ENCODE peak calls at places on chromosomes 7 and 10, in five cellular contexts. R is mesendoderm, B is tibial nerve, U is GM23248, I is right cardiac atrium. O is an unnamed sample.

GRCh38 chr10:2387261-2387660 is 649.9 kb upstream of the ADARB2 start:
- DNase-seq in R (no peak), B (no peak), U (no peak), I (no peak), O (no peak)

GRCh38 chr7:54542920-54543539 is 855 bp downstream of the VSTM2A start:
- DNase-seq in R (peak), B (no peak), U (peak), I (no peak), O (peak)

GRCh38 chr7:46478046-46478445 is 557.0 kb upstream of the IGFBP3 start:
- DNase-seq in R (no peak), B (no peak), U (peak), I (no peak), O (no peak)

GRCh38 chr7:78095549-78095948 is 297.0 kb downstream of the PHTF2 start:
- DNase-seq in R (peak), B (no peak), U (peak), I (no peak), O (no peak)

GRCh38 chr7:92836489-92837213 is at the start of gene CDK6:
- DNase-seq in R (peak), B (no peak), U (peak), I (peak), O (no peak)

GRCh38 chr10:12241810-12242529 is 46.0 kb downstream of the CDC123 start:
- DNase-seq in R (no peak), B (no peak), U (no peak), I (peak), O (no peak)

GRCh38 chr10:29446327-29446726 is 157.5 kb downstream of the LYZL1 start:
- DNase-seq in R (no peak), B (no peak), U (peak), I (no peak), O (no peak)

GRCh38 chr10:114957673-114958072 is 19.7 kb downstream of the TRUB1 start:
- DNase-seq in R (no peak), B (no peak), U (peak), I (no peak), O (no peak)

GRCh38 chr10:126561499-126562208 is 108.8 kb downstream of the C10orf90 start:
- DNase-seq in R (peak), B (no peak), U (peak), I (peak), O (no peak)

GRCh38 chr7:87413951-87414381 is 61.5 kb downstream of the ABCB4 start:
- DNase-seq in R (no peak), B (no peak), U (peak), I (no peak), O (no peak)

GRCh38 chr7:45998506-45998905 is 77.4 kb upstream of the IGFBP3 start:
- DNase-seq in R (no peak), B (no peak), U (no peak), I (no peak), O (no peak)

GRCh38 chr7:38660427-38661099 is 29.4 kb upstream of the AMPH start:
- DNase-seq in R (peak), B (no peak), U (peak), I (peak), O (peak)

GRCh38 chr10:132448248-132448731 is 51.3 kb downstream of the PWWP2B start:
- DNase-seq in R (peak), B (peak), U (peak), I (peak), O (no peak)

GRCh38 chr7:139249179-139249822 is 18.3 kb downstream of the UBN2 start:
- DNase-seq in R (no peak), B (no peak), U (no peak), I (no peak), O (no peak)

GRCh38 chr10:46285300-46285699 is 1.5 kb upstream of the ANTXRL start:
- DNase-seq in R (peak), B (no peak), U (no peak), I (no peak), O (no peak)
- H3K4me3 ChIP-seq in R (no peak), B (peak), U (peak), I (peak), O (no peak)

GRCh38 chr7:128740996-128741395 is 1.8 kb downstream of the CALU start:
- DNase-seq in R (no peak), B (no peak), U (peak), I (peak), O (no peak)
- H3K4me3 ChIP-seq in R (no peak), B (no peak), U (peak), I (peak), O (peak)

GRCh38 chr7:21547511-21547910 is 4.7 kb downstream of the DNAH11 start:
- DNase-seq in R (no peak), B (no peak), U (no peak), I (no peak), O (no peak)

GRCh38 chr7:21550076-21550475 is 7.2 kb downstream of the DNAH11 start:
- DNase-seq in R (no peak), B (no peak), U (no peak), I (no peak), O (no peak)

GRCh38 chr7:21544303-21544656 is 1.4 kb downstream of the DNAH11 start:
- DNase-seq in R (no peak), B (no peak), U (no peak), I (no peak), O (no peak)

GRCh38 chr7:21550821-21551531 is 8.1 kb downstream of the DNAH11 start:
- DNase-seq in R (peak), B (no peak), U (no peak), I (no peak), O (peak)

DNA sequence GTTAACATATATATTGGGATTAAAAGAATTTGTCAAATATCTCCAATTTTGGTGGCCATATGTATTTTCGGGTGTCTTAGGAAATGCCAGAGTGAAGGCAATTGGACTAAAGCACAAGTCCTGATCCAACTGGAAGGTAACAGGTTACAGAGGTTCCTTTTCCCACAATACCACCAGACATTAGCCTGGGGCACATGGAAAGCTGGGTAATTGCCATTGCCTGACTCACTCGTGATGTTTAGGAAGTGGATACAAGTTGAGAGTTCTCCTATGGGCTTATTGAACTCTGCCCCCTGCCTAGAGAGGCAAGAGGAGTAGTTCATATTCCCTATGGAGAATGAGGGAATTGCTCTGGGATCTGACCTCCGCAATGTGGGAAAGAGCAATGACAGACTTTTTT is 5.7 kb downstream of the DNAH11 start:
- DNase-seq in R (no peak), B (no peak), U (no peak), I (no peak), O (no peak)
- H3K4me3 ChIP-seq in R (no peak), B (no peak), U (no peak), I (no peak), O (no peak)

GRCh38 chr7:1564603-1565022 is 5.2 kb downstream of the PSMG3 start:
- DNase-seq in R (no peak), B (no peak), U (peak), I (peak), O (no peak)

GRCh38 chr7:1567893-1568292 is 1.9 kb downstream of the PSMG3 start:
- DNase-seq in R (no peak), B (no peak), U (peak), I (peak), O (no peak)

GRCh38 chr7:1567082-1567771 is 2.6 kb downstream of the PSMG3 start:
- DNase-seq in R (no peak), B (peak), U (peak), I (peak), O (no peak)

GRCh38 chr7:1569016-1569415 is 816 bp downstream of the PSMG3 start:
- DNase-seq in R (no peak), B (no peak), U (peak), I (peak), O (no peak)

GRCh38 chr7:1566687-1567081 is 3.1 kb downstream of the PSMG3 start:
- DNase-seq in R (no peak), B (no peak), U (no peak), I (peak), O (no peak)
- H3K4me3 ChIP-seq in R (no peak), B (no peak), U (peak), I (no peak), O (no peak)

DNA sequence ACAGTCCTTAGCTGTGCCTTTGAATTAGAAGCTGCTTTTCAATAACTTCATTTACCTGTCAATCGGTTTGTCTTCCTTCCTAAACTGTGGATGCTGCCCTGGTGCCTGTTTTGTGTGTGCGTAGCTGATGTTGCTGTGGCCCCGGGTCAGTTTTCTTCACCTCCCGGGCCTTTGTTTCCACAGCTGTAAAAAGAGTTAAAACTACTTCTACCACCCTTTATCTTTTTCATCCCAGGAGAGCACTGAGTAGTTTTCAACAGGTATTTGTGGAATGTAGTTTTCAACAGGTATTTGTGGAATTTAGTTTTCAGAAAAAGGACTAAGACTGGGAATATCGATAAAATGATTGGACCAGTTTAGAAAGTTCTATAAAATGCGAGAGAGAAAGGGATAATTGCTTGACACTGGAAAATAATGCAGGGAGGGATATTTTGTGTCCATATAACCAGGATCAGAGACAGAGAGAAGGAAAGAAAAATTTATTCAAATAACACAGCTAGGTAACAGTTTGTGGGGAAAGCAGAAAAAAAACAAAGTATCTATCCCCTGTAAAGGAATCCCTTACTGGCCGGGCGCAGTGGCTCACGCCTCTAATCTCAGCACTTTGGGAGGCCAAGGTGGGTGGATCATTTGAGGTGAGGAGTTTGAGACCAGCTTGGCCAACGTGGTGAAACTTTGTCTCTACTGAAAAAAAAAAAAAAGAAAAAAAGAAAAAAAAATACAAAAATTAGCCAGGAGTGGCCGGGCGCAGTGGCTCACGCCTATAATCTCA is 15.9 kb upstream of the IGF2BP3 start:
- DNase-seq in R (peak), B (no peak), U (no peak), I (no peak), O (no peak)
- H3K4me3 ChIP-seq in R (no peak), B (no peak), U (no peak), I (no peak), O (no peak)

DNA sequence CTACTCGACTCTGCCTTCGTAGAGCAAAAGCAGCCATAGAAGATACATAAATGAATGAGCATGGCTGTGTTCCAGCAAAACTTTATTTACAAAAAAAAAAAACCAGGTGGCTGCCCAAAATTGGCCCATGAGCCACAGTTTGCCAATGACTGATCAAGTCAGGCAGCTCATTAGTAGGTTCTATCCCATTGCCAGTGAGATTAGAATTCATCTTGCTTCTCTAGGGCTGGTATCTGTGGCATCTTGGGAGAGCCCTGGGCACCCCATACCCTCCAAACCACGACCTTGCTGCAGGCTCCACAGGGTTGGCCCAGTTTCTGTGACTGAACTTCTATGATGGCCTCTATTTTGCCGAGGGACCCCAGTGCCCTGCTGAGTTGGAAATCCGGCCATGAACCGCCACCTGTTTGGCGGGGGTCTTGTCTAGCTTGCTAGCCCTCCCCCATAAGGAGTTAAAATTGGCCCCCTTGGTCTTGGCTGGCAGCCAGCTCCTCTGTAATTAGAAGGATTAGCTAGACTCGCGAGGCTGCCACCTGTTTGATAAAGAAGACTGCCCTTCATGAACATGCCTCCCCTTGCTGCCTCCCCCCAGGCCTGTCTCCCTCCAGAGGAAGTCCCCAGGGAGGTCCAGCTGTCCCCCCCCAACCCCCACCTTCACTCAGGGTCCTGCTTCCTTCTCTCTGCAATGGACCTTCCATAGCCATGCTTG is 83.9 kb downstream of the CHN2 start:
- DNase-seq in R (no peak), B (no peak), U (no peak), I (no peak), O (no peak)
- H3K4me3 ChIP-seq in R (no peak), B (no peak), U (no peak), I (no peak), O (no peak)

GRCh38 chr10:25174461-25175230 is at the start of gene GPR158:
- DNase-seq in R (peak), B (peak), U (peak), I (peak), O (peak)
- H3K4me3 ChIP-seq in R (peak), B (peak), U (peak), I (peak), O (peak)

O was measured in LNCaP clone FGC.